ENCODE peak calls at places on chromosomes 12 and 14, in nine cellular contexts. J is esophagus squamous epithelium, O is fibroblast of pulmonary artery, X is left ventricle myocardium inferior, W is right atrium auricular region, D is A549, P is RWPE2, G is fibroblast of the aortic adventitia, Q is heart right ventricle. R is an unnamed sample.

GRCh38 chr12:64610660-64611429 is 550 bp downstream of the RASSF3 start:
- DNase-seq in O (peak), G (peak), X (peak), J (no peak), D (peak), Q (peak), P (peak), W (peak), R (no peak)

GRCh38 chr12:114916124-114916523 is 232.1 kb upstream of the TBX3 start:
- DNase-seq in X (no peak), Q (no peak), G (peak), P (no peak), O (peak), J (no peak), W (no peak), D (no peak), R (peak)

GRCh38 chr14:23171251-23171975 is 12.0 kb downstream of the SLC7A8 start:
- DNase-seq in X (no peak), P (no peak), O (no peak), G (peak), D (no peak), Q (no peak), J (no peak), W (no peak), R (no peak)

GRCh38 chr12:115411121-115411520 is 727.1 kb upstream of the TBX3 start:
- DNase-seq in D (no peak), G (no peak), O (no peak), X (no peak), Q (no peak), W (no peak), J (no peak), P (no peak), R (no peak)

GRCh38 chr14:22565391-22565945 is 23.6 kb downstream of the DAD1 start:
- DNase-seq in P (no peak), X (no peak), Q (no peak), J (no peak), O (no peak), D (no peak), G (no peak), W (no peak), R (no peak)

GRCh38 chr14:78982551-78982950 is 812.4 kb downstream of the NRXN3 start:
- DNase-seq in O (peak), W (no peak), J (no peak), P (no peak), G (peak), Q (no peak), X (no peak), D (no peak), R (no peak)

GRCh38 chr12:48307269-48307668 is 43.5 kb downstream of the ZNF641 start:
- DNase-seq in J (no peak), X (no peak), W (no peak), P (no peak), Q (no peak), D (no peak), O (no peak), G (no peak), R (no peak)

GRCh38 chr14:99237288-99237687 is 34.7 kb downstream of the BCL11B start:
- DNase-seq in P (no peak), W (no peak), X (no peak), D (no peak), G (no peak), Q (no peak), J (no peak), O (no peak), R (no peak)

GRCh38 chr12:14937689-14938088 is 648 bp downstream of the ERP27 start:
- DNase-seq in P (no peak), G (no peak), X (no peak), W (no peak), J (no peak), D (no peak), Q (no peak), O (no peak), R (no peak)

GRCh38 chr12:116454950-116455447 is 104.2 kb upstream of the MAP1LC3B2 start:
- DNase-seq in W (no peak), G (peak), O (peak), J (no peak), D (peak), X (no peak), Q (no peak), P (peak), R (peak)

GRCh38 chr14:88129306-88130056 is 124.5 kb downstream of the GPR65 start:
- DNase-seq in O (peak), P (no peak), G (peak), D (no peak), Q (no peak), J (no peak), X (no peak), W (no peak), R (peak)

GRCh38 chr12:110198386-110198785 is 74.2 kb downstream of the IFT81 start:
- DNase-seq in D (no peak), P (no peak), Q (no peak), G (no peak), J (no peak), X (no peak), O (peak), W (no peak), R (no peak)

GRCh38 chr14:101595887-101596721 is 34.8 kb downstream of the DIO3 start:
- DNase-seq in W (peak), P (no peak), J (no peak), Q (no peak), X (peak), G (no peak), D (no peak), O (no peak), R (peak)

GRCh38 chr12:75599061-75599460 is 87.7 kb upstream of the KRR1 start:
- DNase-seq in O (peak), W (no peak), Q (no peak), P (no peak), X (no peak), G (peak), J (no peak), D (no peak), R (no peak)

GRCh38 chr14:105275267-105275946 is 25.4 kb downstream of the BRF1 start:
- DNase-seq in X (no peak), O (peak), Q (no peak), D (no peak), P (no peak), J (no peak), G (peak), W (no peak), R (no peak)

GRCh38 chr12:109277899-109278762 is 31.0 kb downstream of the FOXN4 start:
- DNase-seq in P (no peak), D (peak), W (no peak), X (no peak), J (no peak), O (peak), G (peak), Q (no peak), R (no peak)

GRCh38 chr12:58901664-58902063 is 18.6 kb downstream of the LRIG3 start:
- DNase-seq in D (no peak), P (no peak), Q (no peak), G (peak), W (no peak), X (no peak), J (no peak), O (no peak), R (no peak)

GRCh38 chr14:51873221-51873893 is 12.9 kb downstream of the GNG2 start:
- DNase-seq in Q (no peak), G (peak), W (no peak), J (no peak), P (no peak), X (no peak), D (peak), O (peak), R (peak)

GRCh38 chr14:34161351-34162169 is 210.7 kb upstream of the EGLN3 start:
- DNase-seq in D (no peak), Q (no peak), P (peak), J (no peak), G (no peak), O (no peak), X (no peak), W (no peak), R (no peak)

GRCh38 chr14:77475432-77476115 is 17.7 kb downstream of the AHSA1 start:
- DNase-seq in Q (no peak), G (no peak), X (no peak), O (no peak), P (no peak), D (no peak), J (no peak), W (no peak), R (no peak)

GRCh38 chr12:38664661-38665269 is 240.6 kb downstream of the CPNE8 start:
- DNase-seq in Q (no peak), J (no peak), O (peak), X (no peak), P (no peak), W (no peak), G (peak), D (no peak), R (no peak)

DNA sequence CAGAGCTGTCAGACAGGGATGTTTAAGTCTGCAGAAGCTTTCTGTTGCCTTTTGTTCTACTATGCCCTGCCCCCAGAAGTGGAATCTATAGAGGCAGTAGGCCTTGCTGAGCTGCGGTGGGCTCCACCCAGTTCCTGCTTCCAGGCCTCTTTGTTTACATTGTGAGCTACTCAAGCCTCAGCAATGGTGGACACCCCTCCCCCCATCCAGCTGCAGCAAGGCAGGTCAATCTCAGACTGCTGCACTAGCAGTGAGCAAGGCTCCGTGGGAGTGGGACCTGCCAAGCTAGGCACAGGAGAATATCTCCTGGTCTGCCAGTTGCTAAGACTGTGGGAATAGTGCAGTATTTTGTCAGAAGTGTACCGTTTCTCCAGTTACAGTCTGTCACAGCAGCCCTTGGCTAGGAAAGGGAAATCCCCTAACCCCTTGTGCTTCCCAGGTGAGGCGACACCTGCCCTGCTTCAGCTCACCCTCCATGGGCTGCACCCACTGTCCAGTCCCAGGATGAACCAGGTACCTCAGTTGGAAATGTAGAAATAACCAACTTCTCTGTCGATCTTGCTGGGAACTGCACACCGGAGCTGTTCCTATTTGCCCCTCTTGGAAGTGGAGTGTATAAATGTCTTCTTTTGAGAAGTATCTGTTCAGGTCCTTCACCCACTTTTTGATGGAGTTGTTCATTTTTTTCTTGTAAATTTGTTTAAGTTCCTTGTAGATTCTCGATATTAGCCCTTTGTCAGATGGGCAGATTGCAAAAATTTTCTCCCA is 213.5 kb upstream of the SLC38A2 start:
- DNase-seq in X (no peak), J (no peak), P (peak), D (no peak), G (peak), Q (no peak), O (peak), W (no peak), R (peak)
- H3K4me3 ChIP-seq in X (no peak), J (no peak), P (no peak), D (no peak), G (no peak), Q (no peak), O (no peak), W (no peak), R (no peak)

GRCh38 chr12:65959452-65959851 is 135.2 kb downstream of the HMGA2 start:
- DNase-seq in X (no peak), W (no peak), Q (no peak), G (no peak), P (no peak), J (no peak), D (no peak), O (no peak), R (no peak)

GRCh38 chr12:65961731-65962130 is 137.4 kb downstream of the HMGA2 start:
- DNase-seq in O (no peak), P (no peak), D (no peak), J (no peak), G (no peak), X (no peak), W (no peak), Q (no peak), R (no peak)

GRCh38 chr12:65965358-65965757 is 141.1 kb downstream of the HMGA2 start:
- DNase-seq in X (no peak), P (no peak), Q (no peak), G (peak), W (no peak), O (no peak), J (no peak), D (no peak), R (no peak)

GRCh38 chr12:65960820-65961691 is 136.8 kb downstream of the HMGA2 start:
- DNase-seq in D (no peak), J (no peak), O (no peak), Q (no peak), X (no peak), P (no peak), G (no peak), W (no peak), R (no peak)

DNA sequence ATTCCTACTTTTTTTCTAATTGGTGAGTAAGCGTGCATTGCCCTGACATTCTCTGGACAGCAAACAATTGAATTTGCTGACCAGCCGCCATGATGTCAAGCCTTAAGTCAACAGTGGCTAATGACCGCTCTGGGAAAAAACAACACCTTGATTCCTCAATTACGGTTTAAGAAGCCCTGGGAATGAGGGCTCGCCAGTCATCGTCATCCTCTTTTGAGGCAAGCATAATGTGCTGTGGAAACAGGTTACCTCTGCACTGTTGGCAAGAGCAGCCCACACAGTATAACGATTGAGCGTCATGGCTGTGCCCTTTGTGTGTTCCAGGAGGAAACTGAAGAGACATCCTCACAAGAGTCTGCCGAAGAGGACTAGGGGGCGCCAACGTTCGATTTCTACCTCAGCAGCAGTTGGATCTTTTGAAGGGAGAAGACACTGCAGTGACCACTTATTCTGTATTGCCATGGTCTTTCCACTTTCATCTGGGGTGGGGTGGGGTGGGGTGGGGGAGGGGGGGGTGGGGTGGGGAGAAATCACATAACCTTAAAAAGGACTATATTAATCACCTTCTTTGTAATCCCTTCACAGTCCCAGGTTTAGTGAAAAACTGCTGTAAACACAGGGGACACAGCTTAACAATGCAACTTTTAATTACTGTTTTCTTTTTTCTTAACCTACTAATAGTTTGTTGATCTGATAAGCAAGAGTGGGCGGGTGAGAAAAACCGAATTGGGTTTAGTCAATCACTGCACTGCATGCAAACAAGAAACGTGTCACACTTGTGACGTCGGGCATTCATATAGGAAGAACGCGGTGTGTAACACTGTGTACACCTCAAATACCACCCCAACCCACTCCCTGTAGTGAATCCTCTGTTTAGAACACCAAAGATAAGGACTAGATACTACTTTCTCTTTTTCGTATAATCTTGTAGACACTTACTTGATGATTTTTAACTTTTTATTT is 138.9 kb downstream of the HMGA2 start:
- DNase-seq in W (no peak), X (no peak), G (no peak), P (no peak), J (no peak), O (no peak), Q (peak), D (no peak), R (no peak)
- TF ChIP-seq CTCF in W (no peak), X (peak), G (no peak), P (no peak), J (no peak), O (no peak), Q (no peak), D (peak), R (peak)

GRCh38 chr12:2653461-2653965 is 141.3 kb upstream of the FKBP4 start:
- DNase-seq in D (no peak), P (peak), Q (no peak), J (no peak), G (no peak), O (no peak), W (no peak), X (no peak), R (no peak)

GRCh38 chr12:2654311-2654710 is 140.5 kb upstream of the FKBP4 start:
- DNase-seq in W (no peak), J (no peak), D (no peak), X (no peak), O (no peak), Q (no peak), G (no peak), P (peak), R (no peak)

GRCh38 chr12:2652011-2652400 is 142.8 kb upstream of the FKBP4 start:
- DNase-seq in J (no peak), G (no peak), O (no peak), X (no peak), W (no peak), D (no peak), P (peak), Q (no peak), R (no peak)

GRCh38 chr12:2651061-2651965 is 143.5 kb upstream of the FKBP4 start:
- DNase-seq in J (no peak), G (peak), Q (no peak), O (no peak), W (no peak), P (peak), X (no peak), D (no peak), R (no peak)

DNA sequence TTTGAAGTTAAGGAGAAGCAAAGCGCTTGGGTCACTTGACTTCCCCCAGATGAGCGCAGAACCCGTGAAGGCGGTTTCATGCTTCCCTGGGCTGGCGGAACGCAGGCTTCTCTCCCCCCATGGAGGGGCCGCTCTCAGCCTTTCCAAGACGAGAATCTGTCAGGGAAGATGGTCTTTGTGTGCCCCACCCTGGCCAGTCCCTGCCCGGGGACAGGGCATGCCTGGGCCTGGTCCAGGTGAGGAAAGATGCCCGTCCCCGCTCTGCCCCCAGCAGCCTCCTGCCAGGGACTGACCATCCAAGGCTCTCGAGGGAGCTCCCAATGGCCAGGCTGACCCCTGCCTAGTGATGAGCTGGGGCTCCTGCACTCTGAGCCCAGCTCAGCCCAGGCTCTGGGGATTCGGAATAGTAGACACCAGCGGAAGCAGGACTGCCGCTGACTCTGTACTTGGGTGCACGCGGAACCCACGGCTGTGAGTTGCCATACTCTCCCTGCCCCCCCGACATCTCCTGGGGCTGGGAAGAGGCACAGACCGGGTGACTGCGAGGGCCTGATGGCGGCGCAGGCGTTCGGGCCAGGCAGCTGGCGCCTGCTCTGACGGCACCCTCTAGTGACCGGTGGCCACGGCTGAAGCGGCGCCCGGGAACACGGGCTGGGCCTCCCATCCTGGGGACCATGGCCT is 142.2 kb upstream of the FKBP4 start:
- DNase-seq in P (peak), O (no peak), Q (no peak), G (no peak), J (no peak), W (no peak), X (no peak), D (no peak), R (no peak)
- H3K4me3 ChIP-seq in P (no peak), O (no peak), Q (no peak), G (no peak), J (no peak), W (no peak), X (no peak), D (no peak), R (no peak)

DNA sequence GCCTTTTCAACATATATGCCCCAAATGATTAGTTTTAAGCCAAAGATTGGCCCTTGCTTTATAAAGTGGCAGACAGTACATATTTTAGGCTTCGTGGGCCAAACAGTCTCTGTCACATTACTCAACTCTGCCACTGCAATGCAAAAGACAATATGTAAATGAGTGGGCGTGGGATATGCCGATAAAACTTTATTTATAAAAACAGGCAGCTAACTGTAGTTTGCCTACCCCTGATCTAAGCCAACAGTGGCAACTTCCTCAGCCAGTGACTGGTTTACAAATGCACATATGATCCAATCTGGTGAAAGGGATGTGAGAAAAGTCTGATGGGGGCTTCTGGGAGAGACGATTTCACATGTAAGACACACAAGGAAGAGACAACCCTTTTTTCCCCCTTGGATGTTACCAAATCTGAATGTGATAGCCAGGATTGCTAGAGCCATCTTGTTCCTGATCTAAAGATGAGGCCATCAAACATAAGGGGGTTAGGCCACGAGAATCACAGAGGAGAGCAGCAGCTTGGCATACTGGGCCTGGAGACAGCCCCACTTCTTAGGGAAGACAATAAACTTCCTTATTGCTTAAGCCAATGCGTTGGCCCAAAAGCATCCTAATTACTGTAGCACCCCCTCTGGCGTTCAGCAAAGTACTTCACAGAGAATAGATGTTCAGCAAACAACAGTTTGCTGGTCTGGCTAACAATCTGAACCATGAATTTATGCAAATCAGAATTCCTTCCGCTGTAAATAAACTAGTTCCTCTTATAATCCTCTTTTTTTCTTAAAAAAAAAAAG is 75.2 kb upstream of the TMCC3 start:
- DNase-seq in O (peak), Q (no peak), G (peak), D (peak), W (no peak), X (no peak), J (no peak), P (no peak), R (peak)
- TF ChIP-seq CTCF in O (peak), Q (no peak), G (peak), D (no peak), W (no peak), X (peak), J (peak), P (peak), R (peak)

DNA sequence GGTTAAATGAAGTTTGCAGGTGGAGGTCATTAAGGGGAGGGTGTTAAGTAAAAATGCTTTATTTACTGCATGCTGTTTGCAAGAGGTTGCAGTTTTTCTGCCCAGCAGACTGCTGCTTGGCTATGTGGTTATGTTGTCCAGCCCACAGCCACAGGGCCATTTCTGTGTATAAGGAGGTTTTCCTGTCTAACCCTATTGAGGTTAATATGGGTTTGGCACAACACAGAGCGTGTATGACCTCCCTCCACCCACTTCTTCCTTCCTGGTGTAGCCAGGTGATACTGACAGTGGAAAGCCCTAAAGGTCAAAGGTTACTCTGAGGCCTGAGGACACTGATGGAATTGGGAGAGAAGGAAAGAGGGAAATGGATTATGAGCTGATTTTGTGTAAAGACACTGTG is 253.7 kb upstream of the PWP1 start:
- DNase-seq in D (no peak), W (no peak), J (no peak), Q (no peak), P (no peak), X (no peak), O (no peak), G (no peak), R (no peak)
- H3K4me3 ChIP-seq in D (no peak), W (no peak), J (no peak), Q (no peak), P (no peak), X (no peak), O (no peak), G (no peak), R (no peak)

GRCh38 chr12:2384533-2385328 is 331.9 kb downstream of the CACNA1C start:
- DNase-seq in O (peak), W (no peak), P (no peak), G (peak), X (no peak), D (no peak), Q (no peak), J (no peak), R (peak)
- TF ChIP-seq CTCF in O (no peak), W (no peak), P (no peak), G (peak), X (no peak), D (no peak), Q (no peak), J (no peak), R (peak)

R was measured in HFF-Myc.